ENCODE peak calls at places on chromosome 5, in seven cellular contexts. Q, G, M, W, V, R and B are unnamed samples.

GRCh38 chr5:178212241-178213002 is 8.1 kb downstream of the HNRNPAB start:
- DNase-seq in Q (no peak), G (no peak), M (no peak), W (no peak), V (no peak), R (no peak), B (no peak)

GRCh38 chr5:88610586-88610985 is 272.4 kb downstream of the MEF2C start:
- DNase-seq in Q (no peak), G (no peak), M (no peak), W (no peak), V (no peak), R (no peak), B (peak; percentile 2)

GRCh38 chr5:138936225-138936967 is 61.3 kb upstream of the LRRTM2 start:
- DNase-seq in Q (no peak), G (no peak), M (no peak), W (no peak), V (no peak), R (no peak), B (no peak)

GRCh38 chr5:115507682-115508081 is 36.9 kb downstream of the FEM1C start:
- DNase-seq in Q (no peak), G (no peak), M (no peak), W (no peak), V (no peak), R (peak; percentile 38), B (no peak)

GRCh38 chr5:142472306-142472951 is 147.6 kb upstream of the SPRY4 start:
- DNase-seq in Q (no peak), G (no peak), M (peak; percentile 3), W (no peak), V (no peak), R (peak; percentile 77), B (peak; percentile 66)

GRCh38 chr5:151012857-151013256 is 7.5 kb upstream of the GPX3 start:
- DNase-seq in Q (no peak), G (no peak), M (no peak), W (no peak), V (no peak), R (no peak), B (no peak)

GRCh38 chr5:35902032-35902681 is 36.3 kb downstream of the CAPSL start:
- DNase-seq in Q (no peak), G (no peak), M (no peak), W (no peak), V (no peak), R (peak; percentile 7), B (peak; percentile 27)

GRCh38 chr5:113450366-113451328 is 15.9 kb upstream of the TSSK1B start:
- DNase-seq in Q (no peak), G (no peak), M (no peak), W (no peak), V (no peak), R (no peak), B (peak; percentile 12)

GRCh38 chr5:140574165-140574564 is 9.5 kb downstream of the SLC35A4 start:
- DNase-seq in Q (no peak), G (no peak), M (no peak), W (no peak), V (no peak), R (peak; percentile 95), B (no peak)

GRCh38 chr5:141488591-141489478 is at the start of gene PCDHGC5:
- DNase-seq in Q (no peak), G (no peak), M (no peak), W (no peak), V (no peak), R (peak; percentile 61), B (peak; percentile 87)

GRCh38 chr5:1121101-1121500 is 9.2 kb upstream of the SLC12A7 start:
- DNase-seq in Q (no peak), G (no peak), M (no peak), W (no peak), V (no peak), R (no peak), B (no peak)

GRCh38 chr5:566636-567309 is 42.5 kb upstream of the SLC9A3 start:
- DNase-seq in Q (no peak), G (no peak), M (no peak), W (no peak), V (no peak), R (no peak), B (no peak)

GRCh38 chr5:96048763-96049162 is 87.1 kb upstream of the ELL2 start:
- DNase-seq in Q (no peak), G (peak; percentile 13), M (no peak), W (no peak), V (no peak), R (peak; percentile 32), B (no peak)

GRCh38 chr5:150516011-150516410 is 8.1 kb downstream of the NDST1 start:
- DNase-seq in Q (peak; percentile 56), G (peak; percentile 58), M (no peak), W (no peak), V (no peak), R (peak; percentile 78), B (peak; percentile 67)

GRCh38 chr5:1343931-1344901 is 683 bp downstream of the CLPTM1L start:
- DNase-seq in Q (no peak), G (peak; percentile 38), M (no peak), W (no peak), V (peak; percentile 79), R (peak; percentile 17), B (peak; percentile 7)

GRCh38 chr5:149773245-149774095 is 43.4 kb downstream of the PPARGC1B start:
- DNase-seq in Q (peak; percentile 12), G (no peak), M (no peak), W (no peak), V (peak; percentile 43), R (no peak), B (no peak)

GRCh38 chr5:107555425-107556090 is 115.2 kb downstream of the EFNA5 start:
- DNase-seq in Q (no peak), G (no peak), M (no peak), W (no peak), V (no peak), R (no peak), B (peak; percentile 75)

GRCh38 chr5:76441890-76442673 is 39.0 kb downstream of the IQGAP2 start:
- DNase-seq in Q (no peak), G (no peak), M (no peak), W (no peak), V (no peak), R (no peak), B (no peak)

GRCh38 chr5:89037090-89037489 is 154.1 kb upstream of the MEF2C start:
- DNase-seq in Q (no peak), G (no peak), M (no peak), W (no peak), V (no peak), R (peak; percentile 3), B (peak; percentile 69)

GRCh38 chr5:10578869-10579268 is 15.0 kb downstream of the ANKRD33B start:
- DNase-seq in Q (no peak), G (no peak), M (no peak), W (no peak), V (no peak), R (no peak), B (no peak)

GRCh38 chr5:120446068-120446492 is 18.0 kb upstream of the PRR16 start:
- DNase-seq in Q (no peak), G (peak; percentile 6), M (no peak), W (no peak), V (no peak), R (peak; percentile 98), B (peak; percentile 97)

GRCh38 chr5:115838885-115839518 is 2.4 kb downstream of the ATG12 start:
- DNase-seq in Q (no peak), G (no peak), M (peak; percentile 73), W (no peak), V (no peak), R (peak; percentile 69), B (peak; percentile 72)

GRCh38 chr5:119527346-119527745 is 75.0 kb downstream of the HSD17B4 start:
- DNase-seq in Q (no peak), G (no peak), M (no peak), W (no peak), V (no peak), R (no peak), B (no peak)

GRCh38 chr5:77637170-77638074 is 1.1 kb downstream of the OTP start:
- DNase-seq in Q (no peak), G (no peak), M (no peak), W (no peak), V (no peak), R (no peak), B (no peak)

GRCh38 chr5:15234366-15234765 is 265.6 kb upstream of the FBXL7 start:
- DNase-seq in Q (no peak), G (no peak), M (no peak), W (no peak), V (no peak), R (no peak), B (no peak)

GRCh38 chr5:149015561-149015960 is 47.3 kb downstream of the SH3TC2 start:
- DNase-seq in Q (no peak), G (no peak), M (no peak), W (no peak), V (no peak), R (no peak), B (no peak)

GRCh38 chr5:59126665-59127354 is 543.9 kb downstream of the RAB3C start:
- DNase-seq in Q (no peak), G (no peak), M (no peak), W (no peak), V (no peak), R (peak; percentile 58), B (peak; percentile 66)

DNA sequence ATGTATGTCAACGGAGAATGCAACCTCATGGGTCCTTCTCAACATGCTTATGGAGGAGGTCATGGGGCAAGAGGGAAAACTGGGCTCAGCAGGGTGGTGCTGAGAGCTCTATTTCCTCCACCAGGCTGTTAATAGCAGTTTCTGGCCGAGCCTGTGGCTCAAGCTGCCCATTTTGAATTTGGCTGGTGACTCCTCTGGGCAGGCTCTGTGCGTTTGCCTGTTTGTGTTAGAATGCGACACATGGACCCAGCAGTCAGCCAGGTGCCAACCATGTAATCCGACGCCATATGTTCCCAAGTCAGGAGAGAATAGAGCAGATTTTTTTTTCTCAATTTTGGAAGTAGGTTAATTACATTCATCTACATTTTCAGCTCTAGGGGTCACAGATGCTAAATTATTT is 387.7 kb upstream of the CLINT1 start:
- DNase-seq in Q (no peak), G (no peak), M (no peak), W (no peak), V (no peak), R (no peak), B (no peak)
- H3K9me3 ChIP-seq in Q (no peaks in the 10 kb centered on the region), G (no peaks in the 10 kb centered on the region), M (no peaks in the 10 kb centered on the region), W (no peaks in the 10 kb centered on the region), V (peaks cover 1% of the 10 kb centered on the region), R (no peaks in the 10 kb centered on the region), B (no peaks in the 10 kb centered on the region)

GRCh38 chr5:12162863-12163262 is 258.6 kb upstream of the CTNND2 start:
- DNase-seq in Q (no peak), G (no peak), M (no peak), W (no peak), V (no peak), R (no peak), B (no peak)
- H3K9me3 ChIP-seq in Q (peaks cover 26% of the 10 kb centered on the region), G (no peaks in the 10 kb centered on the region), M (no peaks in the 10 kb centered on the region), W (no peaks in the 10 kb centered on the region), V (peaks cover 1% of the 10 kb centered on the region), R (no peaks in the 10 kb centered on the region), B (no peaks in the 10 kb centered on the region)

GRCh38 chr5:180035532-180035931 is 36.0 kb downstream of the RNF130 start:
- DNase-seq in Q (no peak), G (no peak), M (no peak), W (no peak), V (no peak), R (no peak), B (no peak)
- H3K9me3 ChIP-seq in Q (peaks cover 21% of the 10 kb centered on the region), G (peaks cover 11% of the 10 kb centered on the region), M (peaks cover 12% of the 10 kb centered on the region), W (peaks cover 11% of the 10 kb centered on the region), V (peaks cover 7% of the 10 kb centered on the region), R (no peaks in the 10 kb centered on the region), B (no peaks in the 10 kb centered on the region)

DNA sequence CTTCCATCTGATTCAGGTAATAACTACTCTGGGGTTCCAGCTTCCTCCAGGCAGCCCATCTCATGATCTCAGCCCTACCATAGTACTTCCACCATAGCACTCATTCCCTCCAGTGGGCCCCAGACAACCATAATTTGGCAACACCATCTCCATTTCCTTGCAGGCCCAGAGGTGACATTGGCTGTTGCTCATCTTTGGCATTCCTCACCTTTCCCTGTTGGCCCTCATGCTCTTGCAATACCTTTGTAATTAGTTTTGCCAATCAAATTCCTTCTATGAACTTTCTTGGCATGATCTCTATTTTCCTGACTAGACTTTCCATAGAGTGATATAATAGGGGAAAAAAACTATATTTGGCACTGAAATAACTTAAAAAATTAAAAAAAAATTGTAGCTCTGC is 60.1 kb downstream of the TAF11L14 start:
- DNase-seq in Q (no peak), G (no peak), M (no peak), W (no peak), V (no peak), R (no peak), B (no peak)
- H3K9me3 ChIP-seq in Q (no peaks in the 10 kb centered on the region), G (no peaks in the 10 kb centered on the region), M (no peaks in the 10 kb centered on the region), W (no peaks in the 10 kb centered on the region), V (no peaks in the 10 kb centered on the region), R (no peaks in the 10 kb centered on the region), B (no peaks in the 10 kb centered on the region)